ENCODE peak calls at places on chromosome 10, in five cellular contexts. One of them, this sample, is unnamed.

GRCh38 chr10:127279334-127279774 is 83.0 kb upstream of the INSYN2A start:
- DNase-seq in CD8-positive, alpha-beta T cell: no peak
- DNase-seq in cardiac fibroblast: no peak
- DNase-seq in GM12865: no peak
- DNase-seq in GM20000: no peak
- DNase-seq in this sample: no peak

GRCh38 chr10:124323806-124324205 is 94.9 kb downstream of the OAT start:
- DNase-seq in CD8-positive, alpha-beta T cell: no peak
- DNase-seq in cardiac fibroblast: no peak
- DNase-seq in GM12865: no peak
- DNase-seq in GM20000: no peak
- DNase-seq in this sample: no peak

GRCh38 chr10:42959833-42960232 is 117.0 kb upstream of the RET start:
- DNase-seq in CD8-positive, alpha-beta T cell: no peak
- DNase-seq in cardiac fibroblast: no peak
- DNase-seq in GM12865: no peak
- DNase-seq in GM20000: no peak
- DNase-seq in this sample: no peak

GRCh38 chr10:50367732-50368131 is 116.4 kb upstream of the ASAH2 start:
- DNase-seq in CD8-positive, alpha-beta T cell: no peak
- DNase-seq in cardiac fibroblast: peak; percentile 64
- DNase-seq in GM12865: peak; percentile 25
- DNase-seq in GM20000: no peak
- DNase-seq in this sample: no peak

GRCh38 chr10:111344804-111345203 is 268.0 kb downstream of the ADRA2A start:
- DNase-seq in CD8-positive, alpha-beta T cell: no peak
- DNase-seq in cardiac fibroblast: no peak
- DNase-seq in GM12865: peak; percentile 25
- DNase-seq in GM20000: no peak
- DNase-seq in this sample: no peak

GRCh38 chr10:112498806-112499205 is 51.8 kb downstream of the VTI1A start:
- DNase-seq in CD8-positive, alpha-beta T cell: no peak
- DNase-seq in cardiac fibroblast: no peak
- DNase-seq in GM12865: no peak
- DNase-seq in GM20000: no peak
- DNase-seq in this sample: no peak

GRCh38 chr10:72563327-72563932 is 62.4 kb downstream of the MICU1 start:
- DNase-seq in CD8-positive, alpha-beta T cell: no peak
- DNase-seq in cardiac fibroblast: no peak
- DNase-seq in GM12865: peak; percentile 79
- DNase-seq in GM20000: peak; percentile 25
- DNase-seq in this sample: peak; percentile 27

GRCh38 chr10:103281753-103282152 is 4.8 kb downstream of the INA start:
- DNase-seq in CD8-positive, alpha-beta T cell: no peak
- DNase-seq in cardiac fibroblast: peak; percentile 12
- DNase-seq in GM12865: no peak
- DNase-seq in GM20000: no peak
- DNase-seq in this sample: no peak

GRCh38 chr10:101331960-101332359 is 22.0 kb upstream of the BTRC start:
- DNase-seq in CD8-positive, alpha-beta T cell: no peak
- DNase-seq in cardiac fibroblast: no peak
- DNase-seq in GM12865: no peak
- DNase-seq in GM20000: no peak
- DNase-seq in this sample: no peak

GRCh38 chr10:114957673-114958072 is 19.7 kb downstream of the TRUB1 start:
- DNase-seq in CD8-positive, alpha-beta T cell: no peak
- DNase-seq in cardiac fibroblast: peak; percentile 27
- DNase-seq in GM12865: no peak
- DNase-seq in GM20000: no peak
- DNase-seq in this sample: no peak

GRCh38 chr10:128704716-128705115 is 578.5 kb upstream of the MKI67 start:
- DNase-seq in CD8-positive, alpha-beta T cell: no peak
- DNase-seq in cardiac fibroblast: no peak
- DNase-seq in GM12865: no peak
- DNase-seq in GM20000: no peak
- DNase-seq in this sample: no peak

GRCh38 chr10:71638087-71638576 is 81.4 kb downstream of the C10orf105 start:
- DNase-seq in CD8-positive, alpha-beta T cell: no peak
- DNase-seq in cardiac fibroblast: no peak
- DNase-seq in GM12865: no peak
- DNase-seq in GM20000: peak; percentile 37
- DNase-seq in this sample: no peak

GRCh38 chr10:120456626-120457430 is at the start of gene PLPP4:
- DNase-seq in CD8-positive, alpha-beta T cell: no peak
- DNase-seq in cardiac fibroblast: peak; percentile 39
- DNase-seq in GM12865: no peak
- DNase-seq in GM20000: peak; percentile 59
- DNase-seq in this sample: peak; percentile 53

GRCh38 chr10:69069090-69070042 is 18.5 kb upstream of the SRGN start:
- DNase-seq in CD8-positive, alpha-beta T cell: no peak
- DNase-seq in cardiac fibroblast: peak; percentile 39
- DNase-seq in GM12865: no peak
- DNase-seq in GM20000: no peak
- DNase-seq in this sample: no peak

GRCh38 chr10:95266674-95267095 is 24.1 kb downstream of the PDLIM1 start:
- DNase-seq in CD8-positive, alpha-beta T cell: no peak
- DNase-seq in cardiac fibroblast: peak; percentile 92
- DNase-seq in GM12865: peak; percentile 45
- DNase-seq in GM20000: peak; percentile 67
- DNase-seq in this sample: peak; percentile 80

GRCh38 chr10:32104622-32105509 is 48.6 kb upstream of the KIF5B start:
- DNase-seq in CD8-positive, alpha-beta T cell: no peak
- DNase-seq in cardiac fibroblast: no peak
- DNase-seq in GM12865: no peak
- DNase-seq in GM20000: no peak
- DNase-seq in this sample: no peak

GRCh38 chr10:73920084-73920483 is 9.2 kb downstream of the PLAU start:
- DNase-seq in CD8-positive, alpha-beta T cell: no peak
- DNase-seq in cardiac fibroblast: peak; percentile 44
- DNase-seq in GM12865: peak; percentile 47
- DNase-seq in GM20000: peak; percentile 49
- DNase-seq in this sample: peak; percentile 61

GRCh38 chr10:4865945-4866661 is 40.1 kb downstream of the AKR1E2 start:
- DNase-seq in CD8-positive, alpha-beta T cell: no peak
- DNase-seq in cardiac fibroblast: peak; percentile 29
- DNase-seq in GM12865: no peak
- DNase-seq in GM20000: no peak
- DNase-seq in this sample: no peak

GRCh38 chr10:75281980-75282379 is 46.2 kb upstream of the COMTD1 start:
- DNase-seq in CD8-positive, alpha-beta T cell: no peak
- DNase-seq in cardiac fibroblast: no peak
- DNase-seq in GM12865: no peak
- DNase-seq in GM20000: no peak
- DNase-seq in this sample: no peak

GRCh38 chr10:116891208-116891607 is 41.9 kb downstream of the ENO4 start:
- DNase-seq in CD8-positive, alpha-beta T cell: no peak
- DNase-seq in cardiac fibroblast: peak; percentile 80
- DNase-seq in GM12865: no peak
- DNase-seq in GM20000: no peak
- DNase-seq in this sample: no peak

GRCh38 chr10:52923520-52923919 is 150.9 kb upstream of the MBL2 start:
- DNase-seq in CD8-positive, alpha-beta T cell: no peak
- DNase-seq in cardiac fibroblast: no peak
- DNase-seq in GM12865: no peak
- DNase-seq in GM20000: no peak
- DNase-seq in this sample: no peak

GRCh38 chr10:59289809-59290208 is 72.5 kb downstream of the FAM13C start:
- DNase-seq in CD8-positive, alpha-beta T cell: no peak
- DNase-seq in cardiac fibroblast: no peak
- DNase-seq in GM12865: no peak
- DNase-seq in GM20000: no peak
- DNase-seq in this sample: no peak

GRCh38 chr10:59287587-59287986 is 74.8 kb downstream of the FAM13C start:
- DNase-seq in CD8-positive, alpha-beta T cell: no peak
- DNase-seq in cardiac fibroblast: no peak
- DNase-seq in GM12865: no peak
- DNase-seq in GM20000: no peak
- DNase-seq in this sample: no peak

GRCh38 chr10:59285073-59285472 is 77.3 kb downstream of the FAM13C start:
- DNase-seq in CD8-positive, alpha-beta T cell: no peak
- DNase-seq in cardiac fibroblast: no peak
- DNase-seq in GM12865: no peak
- DNase-seq in GM20000: no peak
- DNase-seq in this sample: no peak

GRCh38 chr10:59285848-59286247 is 76.5 kb downstream of the FAM13C start:
- DNase-seq in CD8-positive, alpha-beta T cell: no peak
- DNase-seq in cardiac fibroblast: no peak
- DNase-seq in GM12865: no peak
- DNase-seq in GM20000: no peak
- DNase-seq in this sample: no peak

DNA sequence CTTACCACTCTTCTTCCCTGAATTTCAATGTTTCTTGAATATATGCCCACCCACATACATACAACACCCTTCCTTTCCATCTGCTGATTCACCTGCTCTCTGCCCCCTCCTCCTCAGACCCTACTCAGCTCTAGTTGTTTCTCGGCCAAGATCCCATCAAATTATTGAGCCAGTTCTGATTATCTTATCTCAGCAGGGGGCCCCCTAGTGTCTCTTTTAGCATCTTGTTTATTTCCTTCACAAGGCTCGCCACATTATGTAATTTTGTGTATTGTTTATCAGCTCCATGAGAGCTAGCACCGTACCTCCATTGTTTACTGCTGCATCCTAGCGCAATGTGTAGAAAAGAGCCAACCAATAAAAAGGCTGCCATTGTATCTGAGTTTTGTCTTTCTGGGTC is 71.9 kb downstream of the FAM13C start:
- DNase-seq in CD8-positive, alpha-beta T cell: no peak
- DNase-seq in cardiac fibroblast: no peak
- DNase-seq in GM12865: peak; percentile 30
- DNase-seq in GM20000: peak; percentile 7
- DNase-seq in this sample: peak; percentile 17
- TF ChIP-seq CTCF in CD8-positive, alpha-beta T cell: no peak
- TF ChIP-seq CTCF in cardiac fibroblast: no peak
- TF ChIP-seq CTCF in GM12865: peak; percentile 32
- TF ChIP-seq CTCF in GM20000: no peak
- TF ChIP-seq CTCF in this sample: no peak

GRCh38 chr10:24993237-24993958 is 22.6 kb downstream of the ENKUR start:
- DNase-seq in CD8-positive, alpha-beta T cell: no peak
- DNase-seq in cardiac fibroblast: no peak
- DNase-seq in GM12865: no peak
- DNase-seq in GM20000: no peak
- DNase-seq in this sample: no peak

GRCh38 chr10:24992512-24993133 is 23.3 kb downstream of the ENKUR start:
- DNase-seq in CD8-positive, alpha-beta T cell: no peak
- DNase-seq in cardiac fibroblast: no peak
- DNase-seq in GM12865: no peak
- DNase-seq in GM20000: no peak
- DNase-seq in this sample: no peak

GRCh38 chr10:24988831-24989769 is 26.9 kb downstream of the ENKUR start:
- DNase-seq in CD8-positive, alpha-beta T cell: no peak
- DNase-seq in cardiac fibroblast: no peak
- DNase-seq in GM12865: no peak
- DNase-seq in GM20000: no peak
- DNase-seq in this sample: no peak

GRCh38 chr10:24991298-24991697 is 24.7 kb downstream of the ENKUR start:
- DNase-seq in CD8-positive, alpha-beta T cell: no peak
- DNase-seq in cardiac fibroblast: no peak
- DNase-seq in GM12865: no peak
- DNase-seq in GM20000: no peak
- DNase-seq in this sample: no peak

DNA sequence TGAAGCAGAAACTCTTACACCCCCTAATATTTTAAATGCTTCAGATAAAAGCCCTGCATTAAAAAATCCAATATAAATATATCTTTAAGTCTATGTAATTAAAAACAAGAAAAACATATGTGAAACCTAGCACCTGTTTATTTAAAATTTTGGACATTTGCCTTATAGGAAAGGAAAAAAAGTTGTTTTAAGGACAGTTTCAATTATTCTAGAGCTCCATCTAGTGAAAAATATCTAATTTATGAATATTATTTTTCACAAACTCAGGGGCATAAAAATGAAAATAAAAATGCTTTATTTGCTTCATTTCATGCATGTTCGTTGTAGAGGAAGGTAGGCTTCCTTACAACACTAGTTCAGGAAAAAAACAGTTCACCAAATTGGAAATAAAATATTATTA is 26.1 kb downstream of the ENKUR start:
- DNase-seq in CD8-positive, alpha-beta T cell: no peak
- DNase-seq in cardiac fibroblast: peak; percentile 46
- DNase-seq in GM12865: no peak
- DNase-seq in GM20000: no peak
- DNase-seq in this sample: no peak
- TF ChIP-seq CTCF in CD8-positive, alpha-beta T cell: no peak
- TF ChIP-seq CTCF in cardiac fibroblast: no peak
- TF ChIP-seq CTCF in GM12865: no peak
- TF ChIP-seq CTCF in GM20000: no peak
- TF ChIP-seq CTCF in this sample: no peak

DNA sequence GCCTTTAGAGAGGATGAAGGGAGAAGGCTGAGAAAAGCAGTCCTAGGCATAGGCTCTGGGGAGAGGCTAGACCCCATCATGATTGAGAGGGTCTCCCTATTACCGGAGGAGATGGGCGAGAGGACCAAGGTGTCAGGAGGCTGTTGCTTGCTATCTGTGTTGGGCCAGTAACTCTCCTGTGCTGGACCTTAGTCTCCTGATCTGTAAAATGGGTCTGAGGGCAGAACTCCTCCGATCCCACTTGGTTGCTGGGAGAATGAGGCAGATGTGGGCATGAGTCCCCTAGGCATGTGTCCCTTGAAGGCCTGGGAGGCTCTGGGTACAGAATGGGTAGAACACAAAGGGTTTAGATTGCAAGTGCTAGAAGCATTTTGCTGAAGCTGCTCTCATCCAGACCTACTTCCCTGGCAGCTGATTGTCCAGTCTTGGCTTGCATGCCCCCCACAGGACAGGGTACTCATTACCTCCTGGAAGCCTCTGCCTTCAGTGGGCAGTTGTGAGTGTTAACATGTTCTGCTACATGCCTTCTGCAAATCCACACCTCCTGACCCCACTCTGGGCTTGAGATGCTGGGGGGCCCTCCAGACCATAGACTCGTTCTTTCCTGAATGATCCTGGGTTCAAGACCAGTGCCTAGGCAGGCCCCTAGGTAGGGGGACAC is 4.4 kb downstream of the ZMIZ1 start:
- DNase-seq in CD8-positive, alpha-beta T cell: no peak
- DNase-seq in cardiac fibroblast: no peak
- DNase-seq in GM12865: no peak
- DNase-seq in GM20000: no peak
- DNase-seq in this sample: no peak
- TF ChIP-seq CTCF in CD8-positive, alpha-beta T cell: no peak
- TF ChIP-seq CTCF in cardiac fibroblast: peak; percentile 12
- TF ChIP-seq CTCF in GM12865: no peak
- TF ChIP-seq CTCF in GM20000: no peak
- TF ChIP-seq CTCF in this sample: no peak

GRCh38 chr10:119370046-119370770 is 162.8 kb downstream of the GRK5 start:
- DNase-seq in CD8-positive, alpha-beta T cell: no peak
- DNase-seq in cardiac fibroblast: peak; percentile 88
- DNase-seq in GM12865: no peak
- DNase-seq in GM20000: no peak
- DNase-seq in this sample: no peak

GRCh38 chr10:119374236-119374635 is 166.9 kb downstream of the GRK5 start:
- DNase-seq in CD8-positive, alpha-beta T cell: no peak
- DNase-seq in cardiac fibroblast: no peak
- DNase-seq in GM12865: no peak
- DNase-seq in GM20000: no peak
- DNase-seq in this sample: no peak

GRCh38 chr10:119368991-119369869 is 161.9 kb downstream of the GRK5 start:
- DNase-seq in CD8-positive, alpha-beta T cell: no peak
- DNase-seq in cardiac fibroblast: no peak
- DNase-seq in GM12865: peak; percentile 74
- DNase-seq in GM20000: peak; percentile 78
- DNase-seq in this sample: peak; percentile 82

GRCh38 chr10:119370972-119371703 is 163.8 kb downstream of the GRK5 start:
- DNase-seq in CD8-positive, alpha-beta T cell: no peak
- DNase-seq in cardiac fibroblast: peak; percentile 87
- DNase-seq in GM12865: no peak
- DNase-seq in GM20000: no peak
- DNase-seq in this sample: no peak

GRCh38 chr10:119371704-119372663 is 164.6 kb downstream of the GRK5 start:
- DNase-seq in CD8-positive, alpha-beta T cell: no peak
- DNase-seq in cardiac fibroblast: peak; percentile 46
- DNase-seq in GM12865: peak; percentile 56
- DNase-seq in GM20000: peak; percentile 68
- DNase-seq in this sample: no peak
- TF ChIP-seq CTCF in CD8-positive, alpha-beta T cell: no peak
- TF ChIP-seq CTCF in cardiac fibroblast: no peak
- TF ChIP-seq CTCF in GM12865: no peak
- TF ChIP-seq CTCF in GM20000: no peak
- TF ChIP-seq CTCF in this sample: no peak